ENCODE peak calls at places on chromosomes 12 and 14, in four cellular contexts. N is nephron progenitor cell, R is EL, J is HEK293T. F is an unnamed sample.

GRCh38 chr12:43758247-43758727 is 303 bp downstream of the PUS7L start:
- DNase-seq in R (peak), J (peak), N (no peak), F (no peak)

GRCh38 chr12:100753837-100754236 is 40.7 kb upstream of the ANO4 start:
- DNase-seq in J (no peak), R (no peak), N (no peak), F (no peak)

GRCh38 chr12:104715562-104716182 is 242.4 kb downstream of the SLC41A2 start:
- DNase-seq in N (no peak), J (no peak), R (no peak), F (no peak)

GRCh38 chr12:65946821-65947220 is 122.5 kb downstream of the HMGA2 start:
- DNase-seq in R (no peak), N (no peak), J (no peak), F (no peak)

GRCh38 chr14:89911018-89911919 is 43.3 kb downstream of the EFCAB11 start:
- DNase-seq in J (no peak), R (peak), N (no peak), F (no peak)

GRCh38 chr14:59511916-59512530 is 27.7 kb downstream of the JKAMP start:
- DNase-seq in J (peak), R (no peak), N (peak), F (no peak)

GRCh38 chr12:57089259-57090245 is 638 bp downstream of the NAB2 start:
- DNase-seq in J (no peak), N (peak), R (peak), F (peak)

GRCh38 chr14:55160989-55161388 is 30.4 kb downstream of the DLGAP5 start:
- DNase-seq in R (peak), J (no peak), N (no peak), F (no peak)

GRCh38 chr14:54285030-54285429 is 111.8 kb upstream of the CDKN3 start:
- DNase-seq in N (no peak), R (no peak), J (no peak), F (no peak)

GRCh38 chr14:71141701-71142374 is 234.6 kb downstream of the PCNX1 start:
- DNase-seq in N (no peak), R (peak), J (no peak), F (no peak)

GRCh38 chr12:31876568-31877424 is 82.4 kb upstream of the RESF1 start:
- DNase-seq in J (no peak), N (no peak), R (no peak), F (peak)

GRCh38 chr12:109714141-109714912 is 702 bp downstream of the FAM222A start:
- DNase-seq in N (peak), J (peak), R (peak), F (no peak)

GRCh38 chr14:99879401-99880295 is 86.4 kb downstream of the EML1 start:
- DNase-seq in R (peak), N (no peak), J (no peak), F (no peak)

GRCh38 chr12:47813491-47814196 is 6.1 kb downstream of the HDAC7 start:
- DNase-seq in J (no peak), R (peak), N (no peak), F (no peak)

GRCh38 chr14:96748371-96748770 is 48.8 kb upstream of the VRK1 start:
- DNase-seq in R (no peak), N (no peak), J (no peak), F (no peak)

GRCh38 chr12:92151916-92152315 is 6.3 kb upstream of the BTG1 start:
- DNase-seq in J (no peak), R (no peak), N (no peak), F (no peak)

GRCh38 chr14:101241807-101242278 is 319.5 kb upstream of the DIO3 start:
- DNase-seq in N (no peak), R (peak), J (no peak), F (no peak)

GRCh38 chr12:80269953-80270552 is 170.7 kb downstream of the OTOGL start:
- DNase-seq in J (peak), R (peak), N (peak), F (no peak)

GRCh38 chr14:23182372-23183014 is 967 bp downstream of the SLC7A8 start:
- DNase-seq in N (peak), R (no peak), J (peak), F (no peak)

GRCh38 chr12:356276-356988 is 32.7 kb downstream of the KDM5A start:
- DNase-seq in R (peak), N (no peak), J (no peak), F (no peak)

GRCh38 chr14:23550827-23551265 is 719 bp downstream of the ZFHX2 start:
- DNase-seq in R (peak), N (peak), J (no peak), F (no peak)

GRCh38 chr12:116389990-116390655 is 112.6 kb upstream of the MED13L start:
- DNase-seq in N (no peak), J (no peak), R (peak), F (no peak)

GRCh38 chr14:77659822-77660221 is 43.4 kb upstream of the SPTLC2 start:
- DNase-seq in J (no peak), R (no peak), N (no peak), F (no peak)

GRCh38 chr14:77122555-77123125 is 19.0 kb downstream of the ZDHHC22 start:
- DNase-seq in N (no peak), J (no peak), R (no peak), F (no peak)

GRCh38 chr12:11719678-11720099 is 70.2 kb downstream of the ETV6 start:
- DNase-seq in R (peak), N (no peak), J (no peak), F (no peak)

GRCh38 chr12:69059465-69060457 is 126.8 kb upstream of the CPM start:
- DNase-seq in J (no peak), N (no peak), R (peak), F (no peak)

GRCh38 chr12:104519190-104519857 is 62.6 kb downstream of the CHST11 start:
- DNase-seq in N (no peak), R (no peak), J (no peak), F (no peak)

GRCh38 chr14:70448633-70449032 is 3.3 kb upstream of the ADAM21 start:
- DNase-seq in R (peak), J (no peak), N (no peak), F (no peak)

GRCh38 chr12:3263939-3264699 is 186.9 kb downstream of the TSPAN9 start:
- DNase-seq in N (peak), R (no peak), J (peak), F (no peak)